ENCODE peak calls at places on chromosomes 1 and 21, in nine cellular contexts. K is activated CD4-positive, alpha-beta T cell treated with anti-CD3 and anti-CD28 coated beads for 4 hours; F is ecto neural progenitor cell; W is bronchial epithelial cell; P is left ventricle myocardium inferior; O is activated CD8-positive, alpha-beta memory T cell treated with anti-CD3 and anti-CD28 coated beads for 24 hours; J is AG04449; S is stimulated activated CD8-positive, alpha-beta memory T cell treated with anti-CD3 and anti-CD28 coated beads, Interleukin-4, amount 100 ng/mL, for 24 hours; N is HEK293T. Y is an unnamed sample.
A peak's percentile ranks its signal among the peaks of the same experiment; 100 is the strongest.

GRCh38 chr1:21278208-21278861 is 11.9 kb downstream of the ECE1 start:
- DNase-seq in S (no peak), J (no peak), F (peak; percentile 79), O (no peak), N (no peak), P (no peak), W (peak; percentile 44), K (no peak), Y (no peak)

GRCh38 chr1:76279387-76279748 is 204.8 kb downstream of the ST6GALNAC3 start:
- DNase-seq in J (no peak), S (no peak), O (no peak), W (no peak), F (no peak), P (no peak), K (no peak), N (peak; percentile 59), Y (no peak)

GRCh38 chr1:30896905-30897304 is 11.7 kb downstream of the SDC3 start:
- DNase-seq in S (no peak), J (no peak), W (no peak), F (no peak), N (no peak), K (no peak), O (no peak), P (no peak), Y (no peak)

GRCh38 chr21:40765771-40766170 is 81.2 kb downstream of the DSCAM start:
- DNase-seq in W (no peak), F (no peak), P (no peak), J (no peak), K (no peak), N (no peak), S (no peak), O (no peak), Y (no peak)

GRCh38 chr1:51654000-51654399 is 37.1 kb downstream of the OSBPL9 start:
- DNase-seq in N (no peak), K (no peak), J (no peak), S (no peak), P (no peak), F (no peak), W (no peak), O (no peak), Y (no peak)

GRCh38 chr1:29398431-29398830 is 162.1 kb downstream of the PTPRU start:
- DNase-seq in O (no peak), P (no peak), W (peak; percentile 79), N (peak; percentile 4), K (no peak), J (no peak), S (no peak), F (no peak), Y (peak; percentile 8)

GRCh38 chr1:196608401-196609113 is at the start of gene KCNT2:
- DNase-seq in F (peak; percentile 95), O (no peak), K (no peak), S (no peak), J (no peak), N (peak; percentile 79), W (peak; percentile 5), P (peak; percentile 67), Y (peak; percentile 84)

GRCh38 chr1:99622702-99623347 is 23.1 kb upstream of the PALMD start:
- DNase-seq in W (no peak), F (no peak), K (no peak), P (no peak), S (no peak), O (no peak), N (no peak), J (no peak), Y (no peak)

GRCh38 chr1:235942979-235943575 is 76.4 kb upstream of the LYST start:
- DNase-seq in S (no peak), K (no peak), W (no peak), O (no peak), P (no peak), F (no peak), J (no peak), N (no peak), Y (no peak)

GRCh38 chr1:165168466-165168865 is 188.0 kb downstream of the LMX1A start:
- DNase-seq in S (no peak), N (no peak), O (no peak), P (no peak), F (no peak), K (no peak), J (no peak), W (no peak), Y (no peak)

GRCh38 chr1:51924455-51924854 is 45.9 kb upstream of the NRDC start:
- DNase-seq in W (peak; percentile 53), S (no peak), J (no peak), N (no peak), O (no peak), P (no peak), K (no peak), F (no peak), Y (no peak)

GRCh38 chr1:29521846-29522580 is 285.7 kb downstream of the PTPRU start:
- DNase-seq in P (no peak), S (no peak), F (peak; percentile 38), O (peak; percentile 21), N (no peak), W (no peak), K (no peak), J (no peak), Y (peak; percentile 51)

GRCh38 chr1:225736651-225737097 is 41.0 kb upstream of the SRP9 start:
- DNase-seq in K (no peak), J (no peak), N (no peak), P (no peak), W (peak; percentile 17), F (no peak), S (no peak), O (no peak), Y (no peak)

GRCh38 chr1:222454782-222455181 is 93.1 kb downstream of the HHIPL2 start:
- DNase-seq in W (peak; percentile 27), S (no peak), P (peak; percentile 25), K (peak; percentile 2), N (no peak), F (no peak), O (peak; percentile 61), J (no peak), Y (no peak)

GRCh38 chr1:210407207-210407886 is 78.6 kb downstream of the HHAT start:
- DNase-seq in F (peak; percentile 83), W (peak; percentile 58), N (peak; percentile 79), P (peak; percentile 57), K (peak; percentile 78), J (no peak), O (peak; percentile 94), S (peak; percentile 67), Y (peak; percentile 81)

GRCh38 chr1:62070384-62071011 is 124.2 kb upstream of the L1TD1 start:
- DNase-seq in S (no peak), P (no peak), J (peak; percentile 10), F (no peak), W (no peak), N (peak; percentile 29), O (no peak), K (no peak), Y (no peak)

GRCh38 chr1:2274968-2275475 is 46.9 kb downstream of the SKI start:
- DNase-seq in O (no peak), N (no peak), W (no peak), P (no peak), S (no peak), F (no peak), K (no peak), J (no peak), Y (no peak)

GRCh38 chr1:242209063-242209462 is 210.2 kb upstream of the MAP1LC3C start:
- DNase-seq in O (no peak), F (no peak), P (no peak), S (no peak), J (no peak), K (no peak), W (no peak), N (no peak), Y (no peak)

GRCh38 chr1:55558515-55558914 is 343.4 kb upstream of the USP24 start:
- DNase-seq in F (no peak), W (no peak), P (no peak), J (no peak), O (no peak), N (no peak), S (no peak), K (no peak), Y (no peak)

GRCh38 chr1:205766038-205766437 is 9.2 kb downstream of the RAB29 start:
- DNase-seq in F (no peak), W (peak; percentile 62), O (no peak), P (no peak), K (no peak), N (no peak), J (no peak), S (no peak), Y (no peak)

GRCh38 chr1:107493111-107493716 is 352.4 kb downstream of the NTNG1 start:
- DNase-seq in S (no peak), W (no peak), N (no peak), P (no peak), F (no peak), O (no peak), K (no peak), J (no peak), Y (no peak)

GRCh38 chr1:4595341-4596225 is 58.8 kb upstream of the AJAP1 start:
- DNase-seq in F (peak; percentile 37), J (no peak), S (no peak), K (no peak), N (no peak), O (peak; percentile 19), P (no peak), W (no peak), Y (no peak)

GRCh38 chr1:181347495-181348390 is 135.6 kb upstream of the CACNA1E start:
- DNase-seq in O (no peak), J (no peak), N (no peak), K (no peak), W (no peak), S (no peak), P (no peak), F (peak; percentile 21), Y (no peak)

GRCh38 chr1:167564592-167564991 is 11.0 kb upstream of the CREG1 start:
- DNase-seq in N (no peak), F (no peak), S (no peak), W (no peak), O (no peak), J (no peak), P (no peak), K (no peak), Y (no peak)

GRCh38 chr1:85998105-85998504 is 158.5 kb downstream of the COL24A1 start:
- DNase-seq in K (no peak), S (no peak), O (no peak), W (peak; percentile 14), F (no peak), N (no peak), P (no peak), J (no peak), Y (no peak)

GRCh38 chr1:25780318-25781129 is 19.5 kb upstream of the SELENON start:
- DNase-seq in O (no peak), J (no peak), K (no peak), S (no peak), F (no peak), W (no peak), P (no peak), N (no peak), Y (no peak)

GRCh38 chr1:1425753-1426495 is 4.8 kb upstream of the ANKRD65 start:
- DNase-seq in P (no peak), O (no peak), S (no peak), K (no peak), N (no peak), F (peak; percentile 66), J (no peak), W (no peak), Y (no peak)

GRCh38 chr21:42621828-42622199 is 31.6 kb upstream of the PDE9A start:
- DNase-seq in J (no peak), P (no peak), N (no peak), S (no peak), W (no peak), F (no peak), K (no peak), O (no peak), Y (no peak)

GRCh38 chr1:100575406-100575805 is 37.5 kb downstream of the GPR88 start:
- DNase-seq in O (no peak), K (no peak), N (no peak), J (no peak), W (no peak), S (no peak), F (no peak), P (no peak), Y (no peak)

GRCh38 chr1:2981388-2981787 is 39.9 kb upstream of the ACTRT2 start:
- DNase-seq in P (no peak), W (no peak), F (no peak), K (no peak), S (no peak), N (no peak), J (no peak), O (no peak), Y (peak; percentile 25)

GRCh38 chr1:59146651-59147358 is 150.1 kb upstream of the FGGY start:
- DNase-seq in S (peak; percentile 36), F (peak; percentile 75), N (peak; percentile 60), W (no peak), O (peak; percentile 85), J (no peak), P (peak; percentile 66), K (peak; percentile 30), Y (no peak)